ENCODE peak calls at places on chromosomes 11 and 22, in seven cellular contexts. One of them, this sample, is unnamed.

GRCh38 chr22:23769321-23769965 is 1.7 kb upstream of the CHCHD10 start:
- DNase-seq in IMR-90: no peak
- DNase-seq in neuronal stem cell: no peak
- DNase-seq in ascending aorta: no peak
- DNase-seq in skeletal muscle cell: no peak
- DNase-seq in transverse colon: no peak
- DNase-seq in spleen: no peak
- DNase-seq in this sample: no peak

GRCh38 chr11:66904561-66904960 is 47.7 kb downstream of the LRFN4 start:
- DNase-seq in IMR-90: no peak
- DNase-seq in skeletal muscle cell: no peak
- DNase-seq in transverse colon: no peak
- DNase-seq in neuronal stem cell: no peak
- DNase-seq in spleen: no peak
- DNase-seq in ascending aorta: no peak
- DNase-seq in this sample: no peak

GRCh38 chr11:45333023-45333422 is 46.9 kb upstream of the SYT13 start:
- DNase-seq in skeletal muscle cell: no peak
- DNase-seq in transverse colon: no peak
- DNase-seq in ascending aorta: no peak
- DNase-seq in neuronal stem cell: no peak
- DNase-seq in IMR-90: no peak
- DNase-seq in spleen: no peak
- DNase-seq in this sample: no peak

GRCh38 chr11:3849297-3849874 is 6.1 kb upstream of the STIM1 start:
- DNase-seq in transverse colon: no peak
- DNase-seq in skeletal muscle cell: no peak
- DNase-seq in ascending aorta: no peak
- DNase-seq in IMR-90: peak
- DNase-seq in spleen: no peak
- DNase-seq in neuronal stem cell: peak
- DNase-seq in this sample: no peak

GRCh38 chr11:35013514-35014191 is 97.2 kb downstream of the PDHX start:
- DNase-seq in neuronal stem cell: no peak
- DNase-seq in ascending aorta: no peak
- DNase-seq in transverse colon: no peak
- DNase-seq in skeletal muscle cell: no peak
- DNase-seq in spleen: no peak
- DNase-seq in IMR-90: no peak
- DNase-seq in this sample: no peak

GRCh38 chr11:19345848-19346681 is 105.3 kb upstream of the E2F8 start:
- DNase-seq in skeletal muscle cell: peak
- DNase-seq in transverse colon: no peak
- DNase-seq in neuronal stem cell: peak
- DNase-seq in ascending aorta: no peak
- DNase-seq in IMR-90: no peak
- DNase-seq in spleen: peak
- DNase-seq in this sample: no peak

GRCh38 chr11:76184551-76184993 is 21.7 kb downstream of the WNT11 start:
- DNase-seq in IMR-90: peak
- DNase-seq in ascending aorta: no peak
- DNase-seq in transverse colon: no peak
- DNase-seq in spleen: no peak
- DNase-seq in neuronal stem cell: no peak
- DNase-seq in skeletal muscle cell: no peak
- DNase-seq in this sample: no peak

GRCh38 chr11:95296621-95297025 is 65.6 kb upstream of the SESN3 start:
- DNase-seq in IMR-90: no peak
- DNase-seq in skeletal muscle cell: no peak
- DNase-seq in transverse colon: no peak
- DNase-seq in neuronal stem cell: no peak
- DNase-seq in spleen: no peak
- DNase-seq in ascending aorta: no peak
- DNase-seq in this sample: no peak

GRCh38 chr22:19721486-19722172 is 1.7 kb upstream of the GP1BB start:
- DNase-seq in transverse colon: no peak
- DNase-seq in skeletal muscle cell: no peak
- DNase-seq in spleen: no peak
- DNase-seq in IMR-90: no peak
- DNase-seq in ascending aorta: no peak
- DNase-seq in neuronal stem cell: no peak
- DNase-seq in this sample: no peak

GRCh38 chr11:40228671-40229070 is 1230.8 kb downstream of the LRRC4C start:
- DNase-seq in transverse colon: no peak
- DNase-seq in spleen: no peak
- DNase-seq in neuronal stem cell: no peak
- DNase-seq in ascending aorta: no peak
- DNase-seq in IMR-90: no peak
- DNase-seq in skeletal muscle cell: no peak
- DNase-seq in this sample: no peak

GRCh38 chr11:33735166-33735425 is 1.1 kb downstream of the CD59 start:
- DNase-seq in transverse colon: no peak
- DNase-seq in neuronal stem cell: no peak
- DNase-seq in spleen: no peak
- DNase-seq in IMR-90: no peak
- DNase-seq in ascending aorta: no peak
- DNase-seq in skeletal muscle cell: no peak
- DNase-seq in this sample: no peak

GRCh38 chr11:35180311-35181233 is 41.6 kb downstream of the CD44 start:
- DNase-seq in transverse colon: no peak
- DNase-seq in ascending aorta: no peak
- DNase-seq in IMR-90: peak
- DNase-seq in skeletal muscle cell: no peak
- DNase-seq in spleen: no peak
- DNase-seq in neuronal stem cell: no peak
- DNase-seq in this sample: no peak

GRCh38 chr11:123284454-123284853 is 89.4 kb upstream of the CLMP start:
- DNase-seq in ascending aorta: no peak
- DNase-seq in spleen: no peak
- DNase-seq in IMR-90: no peak
- DNase-seq in neuronal stem cell: no peak
- DNase-seq in transverse colon: no peak
- DNase-seq in skeletal muscle cell: no peak
- DNase-seq in this sample: no peak

GRCh38 chr11:125402436-125402835 is 93.6 kb downstream of the FEZ1 start:
- DNase-seq in ascending aorta: no peak
- DNase-seq in IMR-90: peak
- DNase-seq in transverse colon: no peak
- DNase-seq in skeletal muscle cell: peak
- DNase-seq in neuronal stem cell: no peak
- DNase-seq in spleen: peak
- DNase-seq in this sample: no peak

GRCh38 chr11:106091480-106092123 is 14.1 kb downstream of the AASDHPPT start:
- DNase-seq in skeletal muscle cell: peak
- DNase-seq in spleen: no peak
- DNase-seq in transverse colon: no peak
- DNase-seq in IMR-90: peak
- DNase-seq in neuronal stem cell: no peak
- DNase-seq in ascending aorta: no peak
- DNase-seq in this sample: no peak

GRCh38 chr11:116263770-116264169 is 509.0 kb downstream of the BUD13 start:
- DNase-seq in spleen: no peak
- DNase-seq in skeletal muscle cell: no peak
- DNase-seq in ascending aorta: no peak
- DNase-seq in IMR-90: no peak
- DNase-seq in neuronal stem cell: no peak
- DNase-seq in transverse colon: no peak
- DNase-seq in this sample: no peak

GRCh38 chr11:116262370-116262769 is 510.4 kb downstream of the BUD13 start:
- DNase-seq in transverse colon: no peak
- DNase-seq in skeletal muscle cell: no peak
- DNase-seq in IMR-90: no peak
- DNase-seq in neuronal stem cell: no peak
- DNase-seq in spleen: no peak
- DNase-seq in ascending aorta: no peak
- DNase-seq in this sample: no peak

GRCh38 chr11:116267146-116267545 is 505.6 kb downstream of the BUD13 start:
- DNase-seq in IMR-90: no peak
- DNase-seq in transverse colon: no peak
- DNase-seq in skeletal muscle cell: no peak
- DNase-seq in ascending aorta: no peak
- DNase-seq in neuronal stem cell: no peak
- DNase-seq in spleen: no peak
- DNase-seq in this sample: no peak

GRCh38 chr11:116261616-116262015 is 511.2 kb downstream of the BUD13 start:
- DNase-seq in transverse colon: no peak
- DNase-seq in skeletal muscle cell: no peak
- DNase-seq in spleen: no peak
- DNase-seq in IMR-90: no peak
- DNase-seq in ascending aorta: no peak
- DNase-seq in neuronal stem cell: no peak
- DNase-seq in this sample: no peak

DNA sequence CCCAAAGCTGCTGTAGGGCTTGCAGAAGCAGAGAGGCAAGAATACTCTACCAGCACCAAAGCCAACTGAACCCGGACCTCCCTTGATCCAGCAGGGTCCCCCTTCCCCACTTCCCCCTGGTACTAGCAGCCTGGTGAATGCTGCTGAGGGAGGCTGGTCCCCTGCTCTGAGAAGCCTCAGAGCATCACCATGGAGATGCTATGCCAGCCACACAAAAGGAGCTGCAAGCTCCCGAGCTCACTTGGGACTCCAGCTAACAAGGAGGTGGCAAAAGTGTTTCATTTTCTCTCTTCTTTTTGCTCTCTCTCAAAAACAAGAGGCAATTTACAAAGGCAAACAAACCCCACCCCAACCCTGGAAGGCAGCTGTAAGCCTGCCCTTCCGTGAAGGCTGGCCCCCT is 509.8 kb downstream of the BUD13 start:
- DNase-seq in spleen: no peak
- DNase-seq in skeletal muscle cell: no peak
- DNase-seq in IMR-90: no peak
- DNase-seq in ascending aorta: no peak
- DNase-seq in neuronal stem cell: no peak
- DNase-seq in transverse colon: no peak
- DNase-seq in this sample: no peak
- H3K4me3 ChIP-seq in spleen: no peak
- H3K4me3 ChIP-seq in skeletal muscle cell: no peak
- H3K4me3 ChIP-seq in IMR-90: no peak
- H3K4me3 ChIP-seq in ascending aorta: no peak
- H3K4me3 ChIP-seq in neuronal stem cell: no peak
- H3K4me3 ChIP-seq in transverse colon: no peak
- H3K4me3 ChIP-seq in this sample: no peak

GRCh38 chr22:22604326-22605073 is 39.9 kb upstream of the GGTLC2 start:
- DNase-seq in spleen: no peak
- DNase-seq in skeletal muscle cell: no peak
- DNase-seq in IMR-90: no peak
- DNase-seq in neuronal stem cell: no peak
- DNase-seq in transverse colon: no peak
- DNase-seq in ascending aorta: no peak
- DNase-seq in this sample: no peak
- H3K4me3 ChIP-seq in spleen: no peak
- H3K4me3 ChIP-seq in skeletal muscle cell: no peak
- H3K4me3 ChIP-seq in IMR-90: no peak
- H3K4me3 ChIP-seq in neuronal stem cell: no peak
- H3K4me3 ChIP-seq in transverse colon: no peak
- H3K4me3 ChIP-seq in ascending aorta: no peak
- H3K4me3 ChIP-seq in this sample: no peak

GRCh38 chr11:111297696-111298095 is 650 bp upstream of the POU2AF3 start:
- DNase-seq in skeletal muscle cell: no peak
- DNase-seq in ascending aorta: no peak
- DNase-seq in spleen: no peak
- DNase-seq in neuronal stem cell: no peak
- DNase-seq in transverse colon: no peak
- DNase-seq in IMR-90: no peak
- DNase-seq in this sample: no peak

GRCh38 chr11:111301004-111301839 is 2.9 kb downstream of the POU2AF3 start:
- DNase-seq in transverse colon: no peak
- DNase-seq in neuronal stem cell: no peak
- DNase-seq in spleen: no peak
- DNase-seq in skeletal muscle cell: no peak
- DNase-seq in ascending aorta: no peak
- DNase-seq in IMR-90: no peak
- DNase-seq in this sample: no peak

GRCh38 chr11:111298466-111299110 is at the start of gene POU2AF3:
- DNase-seq in transverse colon: no peak
- DNase-seq in skeletal muscle cell: no peak
- DNase-seq in neuronal stem cell: no peak
- DNase-seq in ascending aorta: no peak
- DNase-seq in IMR-90: no peak
- DNase-seq in spleen: peak
- DNase-seq in this sample: no peak

GRCh38 chr11:111300569-111300968 is 2.2 kb downstream of the POU2AF3 start:
- DNase-seq in transverse colon: no peak
- DNase-seq in skeletal muscle cell: no peak
- DNase-seq in neuronal stem cell: no peak
- DNase-seq in spleen: no peak
- DNase-seq in ascending aorta: no peak
- DNase-seq in IMR-90: no peak
- DNase-seq in this sample: no peak

DNA sequence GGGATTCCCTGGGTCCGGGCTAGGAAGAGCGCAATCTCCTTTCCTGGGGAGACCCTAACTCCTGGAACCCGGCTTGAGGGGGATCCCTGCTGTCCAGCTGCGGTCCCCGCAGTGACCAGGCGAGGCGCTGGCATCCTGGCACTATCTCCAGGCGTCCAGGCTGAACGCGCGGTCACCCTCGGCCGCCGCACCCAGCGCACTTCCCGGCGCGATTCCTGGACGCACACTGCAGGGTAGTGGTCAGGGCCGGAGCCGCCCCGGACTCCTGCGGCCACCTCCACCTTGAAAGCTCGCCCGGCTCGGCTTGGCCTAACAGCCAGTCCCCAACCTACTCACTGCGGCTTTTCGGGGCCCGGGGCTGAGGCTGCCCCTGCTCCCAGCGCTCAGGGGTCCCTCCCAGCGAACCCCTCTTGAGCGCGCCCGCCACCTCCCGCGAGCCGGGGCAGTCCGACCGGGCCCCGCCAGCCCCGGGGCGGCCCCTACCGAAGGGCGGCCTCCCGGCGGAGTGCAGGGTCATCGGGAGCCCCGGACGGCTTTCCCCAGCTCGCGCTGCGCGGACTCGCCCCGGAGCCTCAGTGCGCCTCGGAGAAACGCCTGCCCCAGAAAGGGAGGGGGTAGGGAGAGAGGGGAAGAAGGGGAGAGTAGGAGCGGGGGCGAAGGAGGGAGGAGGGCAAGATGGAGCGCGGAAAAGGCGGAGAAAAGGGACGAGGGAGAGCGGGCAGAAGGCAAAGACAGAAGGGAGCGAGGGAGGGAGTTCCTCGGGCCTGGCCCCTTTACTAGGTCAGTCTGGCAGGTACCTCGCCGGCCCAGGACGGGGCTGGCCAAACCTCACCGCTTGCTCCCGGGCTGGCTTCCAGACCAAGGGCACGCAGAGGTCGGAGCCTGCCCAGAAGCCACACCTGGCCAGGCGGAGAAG is 1.0 kb downstream of the POU2AF3 start:
- DNase-seq in spleen: peak
- DNase-seq in neuronal stem cell: peak
- DNase-seq in transverse colon: peak
- DNase-seq in ascending aorta: peak
- DNase-seq in skeletal muscle cell: no peak
- DNase-seq in IMR-90: peak
- DNase-seq in this sample: no peak
- H3K4me3 ChIP-seq in spleen: peak
- H3K4me3 ChIP-seq in neuronal stem cell: peak
- H3K4me3 ChIP-seq in transverse colon: peak
- H3K4me3 ChIP-seq in ascending aorta: peak
- H3K4me3 ChIP-seq in skeletal muscle cell: peak
- H3K4me3 ChIP-seq in IMR-90: peak
- H3K4me3 ChIP-seq in this sample: peak

DNA sequence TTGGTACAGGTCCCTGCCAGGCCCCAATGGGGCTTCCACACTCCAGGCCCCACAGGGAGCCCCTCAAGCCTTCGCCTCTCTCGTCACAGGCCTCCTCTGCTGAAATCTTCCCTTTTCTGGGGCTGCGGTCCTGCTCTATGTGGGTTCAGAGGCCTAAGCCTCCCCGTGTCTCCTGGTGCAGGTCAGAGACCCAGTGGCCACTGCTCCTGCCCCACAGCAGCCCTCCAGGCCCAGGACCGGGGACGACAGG is 5.9 kb upstream of the IFITM3 start:
- DNase-seq in skeletal muscle cell: no peak
- DNase-seq in ascending aorta: no peak
- DNase-seq in transverse colon: no peak
- DNase-seq in neuronal stem cell: no peak
- DNase-seq in spleen: no peak
- DNase-seq in IMR-90: no peak
- DNase-seq in this sample: no peak
- H3K4me3 ChIP-seq in skeletal muscle cell: no peak
- H3K4me3 ChIP-seq in ascending aorta: no peak
- H3K4me3 ChIP-seq in transverse colon: no peak
- H3K4me3 ChIP-seq in neuronal stem cell: no peak
- H3K4me3 ChIP-seq in spleen: peak
- H3K4me3 ChIP-seq in IMR-90: no peak
- H3K4me3 ChIP-seq in this sample: no peak